ENCODE peak calls at places on chromosomes 6 and 20, in ten cellular contexts. One of them, this sample, is unnamed. For H3K4me1, the result is how much of the 10 kb centered on the place peaks cover.

GRCh38 chr6:85756982-85757381 is 114.3 kb upstream of the SYNCRIP start:
- DNase-seq in body of pancreas: no peak
- DNase-seq in upper lobe of right lung: no peak
- DNase-seq in thyroid gland: no peak
- DNase-seq in ovary: no peak
- DNase-seq in ascending aorta: no peak
- DNase-seq in pancreas: no peak
- DNase-seq in stomach: no peak
- DNase-seq in left ventricle myocardium inferior: no peak
- DNase-seq in cardiac muscle cell: peak
- DNase-seq in this sample: no peak

GRCh38 chr6:158333094-158333493 is 20.8 kb downstream of the TULP4 start:
- DNase-seq in body of pancreas: no peak
- DNase-seq in upper lobe of right lung: no peak
- DNase-seq in thyroid gland: no peak
- DNase-seq in ovary: no peak
- DNase-seq in ascending aorta: no peak
- DNase-seq in pancreas: no peak
- DNase-seq in stomach: no peak
- DNase-seq in left ventricle myocardium inferior: no peak
- DNase-seq in cardiac muscle cell: no peak
- DNase-seq in this sample: no peak

GRCh38 chr6:52725133-52725529 is 38.1 kb downstream of the GSTA2 start:
- DNase-seq in body of pancreas: peak
- DNase-seq in upper lobe of right lung: no peak
- DNase-seq in thyroid gland: no peak
- DNase-seq in ovary: no peak
- DNase-seq in ascending aorta: peak
- DNase-seq in pancreas: peak
- DNase-seq in stomach: peak
- DNase-seq in left ventricle myocardium inferior: no peak
- DNase-seq in cardiac muscle cell: no peak
- DNase-seq in this sample: peak

GRCh38 chr20:36574278-36575065 is 1.1 kb downstream of the TGIF2 start:
- DNase-seq in body of pancreas: peak
- DNase-seq in upper lobe of right lung: peak
- DNase-seq in thyroid gland: peak
- DNase-seq in ovary: peak
- DNase-seq in ascending aorta: peak
- DNase-seq in pancreas: peak
- DNase-seq in stomach: peak
- DNase-seq in left ventricle myocardium inferior: peak
- DNase-seq in cardiac muscle cell: peak
- DNase-seq in this sample: peak

GRCh38 chr6:160801418-160801817 is 99.4 kb downstream of the PLG start:
- DNase-seq in body of pancreas: no peak
- DNase-seq in upper lobe of right lung: no peak
- DNase-seq in thyroid gland: no peak
- DNase-seq in ovary: no peak
- DNase-seq in ascending aorta: no peak
- DNase-seq in pancreas: no peak
- DNase-seq in stomach: no peak
- DNase-seq in left ventricle myocardium inferior: no peak
- DNase-seq in cardiac muscle cell: no peak
- DNase-seq in this sample: no peak

GRCh38 chr6:48552905-48553304 is 441.9 kb upstream of the PTCHD4 start:
- DNase-seq in body of pancreas: no peak
- DNase-seq in upper lobe of right lung: no peak
- DNase-seq in thyroid gland: no peak
- DNase-seq in ovary: no peak
- DNase-seq in ascending aorta: no peak
- DNase-seq in pancreas: no peak
- DNase-seq in stomach: no peak
- DNase-seq in left ventricle myocardium inferior: no peak
- DNase-seq in cardiac muscle cell: no peak
- DNase-seq in this sample: no peak

GRCh38 chr6:73452107-73452461 is at the start of gene CGAS:
- DNase-seq in body of pancreas: peak
- DNase-seq in upper lobe of right lung: peak
- DNase-seq in thyroid gland: peak
- DNase-seq in ovary: peak
- DNase-seq in ascending aorta: peak
- DNase-seq in pancreas: peak
- DNase-seq in stomach: peak
- DNase-seq in left ventricle myocardium inferior: peak
- DNase-seq in cardiac muscle cell: peak
- DNase-seq in this sample: peak

GRCh38 chr20:21175433-21175832 is 49.6 kb downstream of the KIZ start:
- DNase-seq in body of pancreas: no peak
- DNase-seq in upper lobe of right lung: no peak
- DNase-seq in thyroid gland: no peak
- DNase-seq in ovary: no peak
- DNase-seq in ascending aorta: no peak
- DNase-seq in pancreas: no peak
- DNase-seq in stomach: no peak
- DNase-seq in left ventricle myocardium inferior: no peak
- DNase-seq in cardiac muscle cell: no peak
- DNase-seq in this sample: no peak

GRCh38 chr6:2739335-2739734 is 11.4 kb downstream of the MYLK4 start:
- DNase-seq in body of pancreas: no peak
- DNase-seq in upper lobe of right lung: no peak
- DNase-seq in thyroid gland: no peak
- DNase-seq in ovary: no peak
- DNase-seq in ascending aorta: no peak
- DNase-seq in pancreas: no peak
- DNase-seq in stomach: no peak
- DNase-seq in left ventricle myocardium inferior: no peak
- DNase-seq in cardiac muscle cell: no peak
- DNase-seq in this sample: no peak

GRCh38 chr6:5260111-5260620 is 584 bp downstream of the LYRM4 start:
- DNase-seq in body of pancreas: peak
- DNase-seq in upper lobe of right lung: peak
- DNase-seq in thyroid gland: peak
- DNase-seq in ovary: no peak
- DNase-seq in ascending aorta: no peak
- DNase-seq in pancreas: peak
- DNase-seq in stomach: peak
- DNase-seq in left ventricle myocardium inferior: no peak
- DNase-seq in cardiac muscle cell: peak
- DNase-seq in this sample: peak

GRCh38 chr20:10846831-10847230 is 173.0 kb upstream of the JAG1 start:
- DNase-seq in body of pancreas: no peak
- DNase-seq in upper lobe of right lung: no peak
- DNase-seq in thyroid gland: no peak
- DNase-seq in ovary: no peak
- DNase-seq in ascending aorta: no peak
- DNase-seq in pancreas: no peak
- DNase-seq in stomach: no peak
- DNase-seq in left ventricle myocardium inferior: no peak
- DNase-seq in cardiac muscle cell: no peak
- DNase-seq in this sample: no peak

GRCh38 chr6:709471-710056 is 16.6 kb upstream of the EXOC2 start:
- DNase-seq in body of pancreas: no peak
- DNase-seq in upper lobe of right lung: no peak
- DNase-seq in thyroid gland: no peak
- DNase-seq in ovary: no peak
- DNase-seq in ascending aorta: no peak
- DNase-seq in pancreas: no peak
- DNase-seq in stomach: no peak
- DNase-seq in left ventricle myocardium inferior: no peak
- DNase-seq in cardiac muscle cell: no peak
- DNase-seq in this sample: no peak

GRCh38 chr6:706819-707381 is 14.0 kb upstream of the EXOC2 start:
- DNase-seq in body of pancreas: no peak
- DNase-seq in upper lobe of right lung: no peak
- DNase-seq in thyroid gland: no peak
- DNase-seq in ovary: no peak
- DNase-seq in ascending aorta: no peak
- DNase-seq in pancreas: no peak
- DNase-seq in stomach: no peak
- DNase-seq in left ventricle myocardium inferior: no peak
- DNase-seq in cardiac muscle cell: no peak
- DNase-seq in this sample: no peak

GRCh38 chr6:707576-708236 is 14.8 kb upstream of the EXOC2 start:
- DNase-seq in body of pancreas: no peak
- DNase-seq in upper lobe of right lung: no peak
- DNase-seq in thyroid gland: no peak
- DNase-seq in ovary: no peak
- DNase-seq in ascending aorta: no peak
- DNase-seq in pancreas: no peak
- DNase-seq in stomach: no peak
- DNase-seq in left ventricle myocardium inferior: no peak
- DNase-seq in cardiac muscle cell: no peak
- DNase-seq in this sample: no peak

GRCh38 chr6:706161-706560 is 13.2 kb upstream of the EXOC2 start:
- DNase-seq in body of pancreas: no peak
- DNase-seq in upper lobe of right lung: no peak
- DNase-seq in thyroid gland: no peak
- DNase-seq in ovary: no peak
- DNase-seq in ascending aorta: no peak
- DNase-seq in pancreas: no peak
- DNase-seq in stomach: no peak
- DNase-seq in left ventricle myocardium inferior: no peak
- DNase-seq in cardiac muscle cell: no peak
- DNase-seq in this sample: no peak

GRCh38 chr6:708237-708598 is 15.3 kb upstream of the EXOC2 start:
- DNase-seq in body of pancreas: no peak
- DNase-seq in upper lobe of right lung: no peak
- DNase-seq in thyroid gland: no peak
- DNase-seq in ovary: no peak
- DNase-seq in ascending aorta: no peak
- DNase-seq in pancreas: no peak
- DNase-seq in stomach: no peak
- DNase-seq in left ventricle myocardium inferior: no peak
- DNase-seq in cardiac muscle cell: no peak
- DNase-seq in this sample: no peak
- H3K4me1 ChIP-seq in body of pancreas: under half
- H3K4me1 ChIP-seq in upper lobe of right lung: under half
- H3K4me1 ChIP-seq in thyroid gland: under half
- H3K4me1 ChIP-seq in ovary: under half
- H3K4me1 ChIP-seq in ascending aorta: under half
- H3K4me1 ChIP-seq in pancreas: under half
- H3K4me1 ChIP-seq in stomach: under half
- H3K4me1 ChIP-seq in left ventricle myocardium inferior: under half
- H3K4me1 ChIP-seq in cardiac muscle cell: under half
- H3K4me1 ChIP-seq in this sample: under half

DNA sequence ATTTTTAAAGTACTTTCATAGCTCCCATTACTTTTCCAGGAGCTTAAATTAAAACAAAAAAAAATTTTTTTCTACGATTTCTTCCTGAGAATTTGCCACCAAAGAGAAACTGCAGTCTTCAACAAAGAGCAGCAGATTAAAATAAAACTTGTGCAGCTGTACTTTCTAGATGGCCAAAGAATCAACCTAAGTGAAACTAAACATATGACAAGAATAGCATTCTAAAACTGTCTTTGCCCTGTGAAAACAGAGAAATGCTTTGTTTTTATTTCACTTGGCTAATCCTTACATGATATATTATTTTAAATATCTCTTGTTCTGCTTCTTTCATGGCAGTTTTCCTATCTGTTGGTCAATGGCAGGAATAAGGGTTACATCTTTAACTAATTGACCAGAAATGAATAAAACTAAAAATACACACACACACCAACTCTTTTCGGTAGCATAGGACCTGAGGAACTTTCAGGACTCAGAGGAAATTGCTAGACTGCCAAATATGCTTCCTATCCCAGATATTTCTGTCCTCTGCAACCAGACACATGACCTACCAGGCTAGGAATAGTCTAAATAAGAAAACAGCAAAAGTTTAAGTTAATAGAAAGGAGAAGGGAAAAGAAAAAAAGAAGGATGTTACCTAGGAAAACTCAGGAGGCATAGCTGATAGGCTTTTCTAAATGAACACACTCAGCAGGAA is 74.8 kb downstream of the MAP3K5 start:
- DNase-seq in body of pancreas: no peak
- DNase-seq in upper lobe of right lung: no peak
- DNase-seq in thyroid gland: no peak
- DNase-seq in ovary: no peak
- DNase-seq in ascending aorta: no peak
- DNase-seq in pancreas: no peak
- DNase-seq in stomach: no peak
- DNase-seq in left ventricle myocardium inferior: no peak
- DNase-seq in cardiac muscle cell: peak
- DNase-seq in this sample: no peak
- H3K4me3 ChIP-seq in body of pancreas: no peak
- H3K4me3 ChIP-seq in upper lobe of right lung: peak
- H3K4me3 ChIP-seq in thyroid gland: no peak
- H3K4me3 ChIP-seq in ovary: no peak
- H3K4me3 ChIP-seq in ascending aorta: peak
- H3K4me3 ChIP-seq in pancreas: no peak
- H3K4me3 ChIP-seq in stomach: no peak
- H3K4me3 ChIP-seq in left ventricle myocardium inferior: peak
- H3K4me3 ChIP-seq in cardiac muscle cell: no peak
- H3K4me3 ChIP-seq in this sample: no peak

DNA sequence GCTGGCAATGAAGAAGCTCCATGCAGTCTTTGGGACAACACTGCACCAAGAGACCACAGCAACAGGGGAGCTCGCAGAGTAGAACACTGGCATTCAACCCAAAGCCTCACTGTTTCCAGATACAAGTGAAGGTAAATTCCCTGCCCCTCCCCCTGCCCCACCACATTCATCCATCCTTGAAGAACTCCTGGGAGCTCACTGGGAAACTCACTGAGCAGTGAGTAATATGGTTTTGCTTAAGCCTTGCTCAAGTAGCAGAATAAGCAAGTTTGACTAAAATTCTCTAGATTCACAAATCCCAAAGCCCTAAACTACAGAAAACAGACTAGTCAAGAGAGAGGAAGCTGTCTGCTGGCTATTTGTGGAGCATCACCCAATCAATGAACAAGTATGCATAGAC is 82.2 kb downstream of the UNC5CL start:
- DNase-seq in body of pancreas: no peak
- DNase-seq in upper lobe of right lung: no peak
- DNase-seq in thyroid gland: no peak
- DNase-seq in ovary: no peak
- DNase-seq in ascending aorta: no peak
- DNase-seq in pancreas: no peak
- DNase-seq in stomach: no peak
- DNase-seq in left ventricle myocardium inferior: no peak
- DNase-seq in cardiac muscle cell: no peak
- DNase-seq in this sample: no peak
- H3K4me1 ChIP-seq in body of pancreas: under half
- H3K4me1 ChIP-seq in upper lobe of right lung: under half
- H3K4me1 ChIP-seq in thyroid gland: under half
- H3K4me1 ChIP-seq in ovary: under half
- H3K4me1 ChIP-seq in ascending aorta: under half
- H3K4me1 ChIP-seq in pancreas: under half
- H3K4me1 ChIP-seq in stomach: under half
- H3K4me1 ChIP-seq in left ventricle myocardium inferior: under half
- H3K4me1 ChIP-seq in cardiac muscle cell: under half
- H3K4me1 ChIP-seq in this sample: under half

DNA sequence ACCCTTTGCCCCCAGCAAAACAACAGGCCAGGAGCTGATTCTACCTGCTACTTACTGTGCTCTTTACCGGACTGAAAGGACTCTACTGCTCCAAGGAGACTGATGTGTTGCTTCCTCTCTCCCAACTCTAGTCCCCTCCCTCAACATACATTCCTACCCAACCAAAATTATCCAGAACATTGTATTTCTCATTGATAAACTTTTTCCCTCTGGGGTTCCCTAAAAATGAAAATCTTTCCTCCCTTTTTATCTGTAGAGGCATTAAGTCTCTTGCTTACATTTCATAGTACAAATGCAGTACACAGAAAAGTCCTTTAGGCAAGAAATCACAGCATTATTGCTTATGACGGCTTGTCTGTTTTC is 940 bp upstream of the HS3ST5 start:
- DNase-seq in body of pancreas: no peak
- DNase-seq in upper lobe of right lung: no peak
- DNase-seq in thyroid gland: no peak
- DNase-seq in ovary: no peak
- DNase-seq in ascending aorta: no peak
- DNase-seq in pancreas: no peak
- DNase-seq in stomach: no peak
- DNase-seq in left ventricle myocardium inferior: no peak
- DNase-seq in cardiac muscle cell: no peak
- DNase-seq in this sample: no peak
- H3K4me3 ChIP-seq in body of pancreas: no peak
- H3K4me3 ChIP-seq in upper lobe of right lung: no peak
- H3K4me3 ChIP-seq in thyroid gland: no peak
- H3K4me3 ChIP-seq in ovary: no peak
- H3K4me3 ChIP-seq in ascending aorta: peak
- H3K4me3 ChIP-seq in pancreas: no peak
- H3K4me3 ChIP-seq in stomach: peak
- H3K4me3 ChIP-seq in left ventricle myocardium inferior: peak
- H3K4me3 ChIP-seq in cardiac muscle cell: peak
- H3K4me3 ChIP-seq in this sample: no peak